ENCODE peak calls at places on chromosome 10, in five cellular contexts. Z is heart left ventricle, E is thyroid gland, I is body of pancreas, K is tibial artery. S is an unnamed sample. For H3K9me3, the result is how much of the 10 kb centered on the place peaks cover.

GRCh38 chr10:50604049-50604640 is 19.6 kb downstream of the SGMS1 start:
- DNase-seq in Z (no peak), I (no peak), E (no peak), K (no peak), S (no peak)

GRCh38 chr10:4453950-4454349 is 372.1 kb upstream of the AKR1E2 start:
- DNase-seq in Z (no peak), K (no peak), E (no peak), I (no peak), S (no peak)

GRCh38 chr10:80528185-80528700 is 9.5 kb upstream of the SH2D4B start:
- DNase-seq in K (no peak), Z (no peak), I (no peak), E (no peak), S (no peak)

GRCh38 chr10:46069771-46070463 is 23.8 kb upstream of the MSMB start:
- DNase-seq in I (no peak), K (no peak), E (no peak), Z (no peak), S (no peak)

GRCh38 chr10:109933984-109934565 is 10.8 kb upstream of the XPNPEP1 start:
- DNase-seq in K (no peak), I (no peak), Z (no peak), E (peak), S (peak)

GRCh38 chr10:108735380-108735779 is 1187.9 kb downstream of the XPNPEP1 start:
- DNase-seq in K (no peak), E (no peak), Z (no peak), I (no peak), S (no peak)

GRCh38 chr10:128463991-128464755 is 337.9 kb upstream of the MKI67 start:
- DNase-seq in I (no peak), E (no peak), K (peak), Z (peak), S (peak)

GRCh38 chr10:93816123-93816747 is 58.5 kb downstream of the LGI1 start:
- DNase-seq in I (peak), K (peak), E (peak), Z (peak), S (no peak)

GRCh38 chr10:70557876-70558275 is 44.7 kb downstream of the PRF1 start:
- DNase-seq in I (no peak), E (no peak), K (peak), Z (no peak), S (no peak)

GRCh38 chr10:22672594-22673392 is 41.6 kb downstream of the PIP4K2A start:
- DNase-seq in I (no peak), K (no peak), E (no peak), Z (no peak), S (no peak)

GRCh38 chr10:22670796-22671195 is 43.6 kb downstream of the PIP4K2A start:
- DNase-seq in I (no peak), E (no peak), Z (no peak), K (no peak), S (no peak)

GRCh38 chr10:22667093-22667480 is 47.3 kb downstream of the PIP4K2A start:
- DNase-seq in K (no peak), I (no peak), E (no peak), Z (no peak), S (no peak)

GRCh38 chr10:22666287-22667092 is 47.9 kb downstream of the PIP4K2A start:
- DNase-seq in K (no peak), I (peak), Z (no peak), E (no peak), S (peak)

GRCh38 chr10:22669163-22669711 is 45.1 kb downstream of the PIP4K2A start:
- DNase-seq in Z (no peak), E (no peak), K (no peak), I (no peak), S (no peak)
- H3K27ac ChIP-seq in Z (no peak), E (no peak), K (no peak), I (no peak), S (peak)

GRCh38 chr10:133473270-133473669 is 19.5 kb downstream of the SCART1 start:
- DNase-seq in Z (no peak), E (no peak), K (no peak), I (no peak), S (no peak)

GRCh38 chr10:133474027-133474426 is 20.3 kb downstream of the SCART1 start:
- DNase-seq in E (no peak), Z (no peak), K (no peak), I (no peak), S (no peak)

GRCh38 chr10:133467286-133467911 is 13.7 kb downstream of the SCART1 start:
- DNase-seq in Z (no peak), I (no peak), E (no peak), K (peak), S (no peak)

GRCh38 chr10:133474833-133475734 is 21.3 kb downstream of the SCART1 start:
- DNase-seq in E (no peak), I (no peak), Z (no peak), K (no peak), S (no peak)

GRCh38 chr10:133471300-133472109 is 17.8 kb downstream of the SCART1 start:
- DNase-seq in Z (no peak), E (no peak), K (no peak), I (no peak), S (no peak)
- H3K9me3 ChIP-seq in Z (under half), E (under half), K (under half), I (under half), S (under half)

GRCh38 chr10:115171392-115171960 is 78.3 kb downstream of the ATRNL1 start:
- DNase-seq in K (no peak), Z (no peak), I (no peak), E (no peak), S (no peak)
- TF ChIP-seq CTCF in K (no peak), Z (no peak), I (peak), E (no peak), S (no peak)

GRCh38 chr10:33046792-33047191 is 88.8 kb upstream of the ITGB1 start:
- DNase-seq in K (no peak), E (no peak), Z (no peak), I (no peak), S (no peak)
- H3K27ac ChIP-seq in K (no peak), E (no peak), Z (no peak), I (no peak), S (no peak)

DNA sequence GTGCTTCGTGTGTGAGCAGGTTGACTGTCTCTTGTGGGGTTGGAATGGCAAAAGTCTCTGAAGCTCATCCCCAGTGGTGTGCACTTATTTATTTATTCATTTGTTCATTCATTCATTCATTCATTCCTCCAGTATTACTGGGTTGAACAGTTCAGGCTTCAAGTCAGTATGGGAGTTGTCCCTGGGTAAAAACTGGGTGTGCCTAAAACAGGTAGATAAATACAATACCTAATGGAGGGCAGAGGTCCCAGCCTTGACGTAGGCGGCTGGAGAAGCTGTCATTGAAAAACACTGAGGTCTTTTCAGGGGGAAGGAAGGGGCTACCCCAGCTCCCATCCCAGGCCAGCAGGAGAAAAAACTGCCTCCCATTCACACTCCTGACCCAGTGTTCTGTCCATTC is 11.0 kb downstream of the CASP7 start:
- DNase-seq in I (no peak), E (no peak), Z (no peak), K (no peak), S (no peak)
- H3K9me3 ChIP-seq in I (under half), E (under half), Z (under half), K (under half), S (under half)

GRCh38 chr10:12340937-12341336 is 8.4 kb upstream of the CAMK1D start:
- DNase-seq in E (no peak), K (no peak), I (no peak), Z (no peak), S (no peak)
- TF ChIP-seq CTCF in E (no peak), K (no peak), I (no peak), Z (no peak), S (no peak)

DNA sequence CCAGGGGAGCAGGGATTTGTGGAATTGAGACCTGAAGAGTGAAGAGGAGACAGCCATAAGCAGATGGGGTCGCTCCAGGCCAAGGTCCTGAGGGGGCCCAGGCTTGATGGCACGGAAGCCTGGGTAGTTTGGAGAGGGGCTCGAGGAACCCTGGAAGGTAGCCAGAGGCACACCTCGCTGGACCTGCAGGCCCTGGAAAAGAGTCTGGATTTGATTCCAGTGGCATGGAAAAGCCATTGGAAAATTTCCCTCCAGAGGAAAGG is 31.8 kb downstream of the CXCL12 start:
- DNase-seq in E (no peak), K (peak), Z (no peak), I (no peak), S (no peak)
- H3K27ac ChIP-seq in E (no peak), K (no peak), Z (no peak), I (peak), S (no peak)

DNA sequence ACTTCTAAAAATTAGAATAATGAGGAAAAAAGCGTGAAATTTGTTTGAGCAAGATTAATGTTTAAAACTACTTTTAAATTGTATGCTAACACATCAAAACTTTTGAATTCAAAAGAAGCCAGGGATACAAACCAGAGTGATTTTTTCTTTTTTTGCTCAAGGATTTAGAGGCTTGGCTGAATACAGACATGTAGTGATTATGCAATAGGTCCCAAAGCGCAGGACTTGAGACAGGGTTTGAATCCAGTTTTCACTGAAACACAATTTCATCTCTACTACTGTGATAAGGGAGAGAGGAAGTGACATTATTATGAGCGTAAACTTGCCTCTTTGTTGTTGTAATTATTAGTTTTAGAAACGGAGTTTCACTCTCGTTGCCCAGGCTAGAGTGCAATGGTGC is 207.3 kb downstream of the ZNF33B start:
- DNase-seq in K (no peak), I (no peak), E (no peak), Z (no peak), S (no peak)
- H3K9me3 ChIP-seq in K (under half), I (under half), E (under half), Z (under half), S (under half)

GRCh38 chr10:69449841-69450240 is 1.4 kb upstream of the TSPAN15 start:
- DNase-seq in K (no peak), I (peak), Z (peak), E (peak), S (peak)
- TF ChIP-seq CTCF in K (peak), I (peak), Z (peak), E (peak), S (peak)

GRCh38 chr10:126115021-126115610 is 218.8 kb downstream of the FANK1 start:
- DNase-seq in K (no peak), I (no peak), Z (no peak), E (no peak), S (no peak)

GRCh38 chr10:126110434-126110833 is 214.1 kb downstream of the FANK1 start:
- DNase-seq in K (no peak), Z (no peak), E (no peak), I (no peak), S (no peak)

GRCh38 chr10:126104767-126105166 is 208.4 kb downstream of the FANK1 start:
- DNase-seq in E (no peak), I (no peak), Z (no peak), K (peak), S (no peak)

GRCh38 chr10:126111562-126111961 is 215.2 kb downstream of the FANK1 start:
- DNase-seq in Z (no peak), E (no peak), K (no peak), I (no peak), S (no peak)

GRCh38 chr10:126109893-126110292 is 213.5 kb downstream of the FANK1 start:
- DNase-seq in I (no peak), Z (no peak), E (no peak), K (no peak), S (no peak)
- H3K27ac ChIP-seq in I (no peak), Z (no peak), E (no peak), K (no peak), S (no peak)

S was measured in CD4-positive, alpha-beta T cell.